ENCODE peak calls at places on chromosome 2, in nine cellular contexts. One of them, this sample, is unnamed.

GRCh38 chr2:170509460-170510193 is 205.5 kb upstream of the SP5 start:
- DNase-seq in breast epithelium: no peak
- DNase-seq in prostate gland: no peak
- DNase-seq in H54: no peak
- DNase-seq in right lobe of liver: no peak
- DNase-seq in H1: no peak
- DNase-seq in transverse colon: no peak
- DNase-seq in body of pancreas: no peak
- DNase-seq in spleen: no peak
- DNase-seq in this sample: no peak

GRCh38 chr2:241852116-241852980 is 6.3 kb downstream of the PDCD1 start:
- DNase-seq in body of pancreas: no peak
- DNase-seq in transverse colon: no peak
- DNase-seq in breast epithelium: no peak
- DNase-seq in H54: no peak
- DNase-seq in spleen: peak
- DNase-seq in H1: no peak
- DNase-seq in prostate gland: no peak
- DNase-seq in right lobe of liver: no peak
- DNase-seq in this sample: no peak

GRCh38 chr2:218368621-218369153 is 12.0 kb downstream of the CATIP start:
- DNase-seq in breast epithelium: peak
- DNase-seq in spleen: peak
- DNase-seq in right lobe of liver: peak
- DNase-seq in body of pancreas: no peak
- DNase-seq in prostate gland: peak
- DNase-seq in transverse colon: peak
- DNase-seq in H54: no peak
- DNase-seq in H1: no peak
- DNase-seq in this sample: no peak

GRCh38 chr2:55078956-55079355 is 28.7 kb upstream of the RTN4 start:
- DNase-seq in H54: no peak
- DNase-seq in spleen: no peak
- DNase-seq in body of pancreas: no peak
- DNase-seq in right lobe of liver: no peak
- DNase-seq in transverse colon: no peak
- DNase-seq in H1: no peak
- DNase-seq in prostate gland: no peak
- DNase-seq in breast epithelium: no peak
- DNase-seq in this sample: no peak

GRCh38 chr2:218898109-218898878 is 17.6 kb downstream of the WNT10A start:
- DNase-seq in right lobe of liver: no peak
- DNase-seq in transverse colon: peak
- DNase-seq in H1: peak
- DNase-seq in breast epithelium: no peak
- DNase-seq in spleen: peak
- DNase-seq in body of pancreas: peak
- DNase-seq in prostate gland: peak
- DNase-seq in H54: peak
- DNase-seq in this sample: peak

GRCh38 chr2:29502452-29502851 is 387.2 kb downstream of the CLIP4 start:
- DNase-seq in right lobe of liver: no peak
- DNase-seq in spleen: no peak
- DNase-seq in H1: no peak
- DNase-seq in breast epithelium: no peak
- DNase-seq in body of pancreas: no peak
- DNase-seq in prostate gland: no peak
- DNase-seq in H54: no peak
- DNase-seq in transverse colon: no peak
- DNase-seq in this sample: no peak

GRCh38 chr2:218782529-218782845 is 540 bp downstream of the CYP27A1 start:
- DNase-seq in transverse colon: peak
- DNase-seq in H54: no peak
- DNase-seq in right lobe of liver: no peak
- DNase-seq in prostate gland: no peak
- DNase-seq in H1: no peak
- DNase-seq in body of pancreas: no peak
- DNase-seq in spleen: no peak
- DNase-seq in breast epithelium: no peak
- DNase-seq in this sample: no peak

GRCh38 chr2:170923799-170924198 is 5.3 kb upstream of the GORASP2 start:
- DNase-seq in H54: no peak
- DNase-seq in body of pancreas: no peak
- DNase-seq in right lobe of liver: no peak
- DNase-seq in prostate gland: no peak
- DNase-seq in H1: no peak
- DNase-seq in transverse colon: no peak
- DNase-seq in breast epithelium: no peak
- DNase-seq in spleen: no peak
- DNase-seq in this sample: no peak

GRCh38 chr2:101829429-101829828 is 131.9 kb downstream of the MAP4K4 start:
- DNase-seq in transverse colon: no peak
- DNase-seq in breast epithelium: no peak
- DNase-seq in prostate gland: no peak
- DNase-seq in body of pancreas: no peak
- DNase-seq in spleen: no peak
- DNase-seq in right lobe of liver: no peak
- DNase-seq in H54: no peak
- DNase-seq in H1: no peak
- DNase-seq in this sample: no peak

GRCh38 chr2:68317971-68318685 is 1.6 kb downstream of the CNRIP1 start:
- DNase-seq in body of pancreas: no peak
- DNase-seq in H54: no peak
- DNase-seq in H1: no peak
- DNase-seq in prostate gland: no peak
- DNase-seq in spleen: no peak
- DNase-seq in breast epithelium: no peak
- DNase-seq in transverse colon: no peak
- DNase-seq in right lobe of liver: no peak
- DNase-seq in this sample: no peak

GRCh38 chr2:133513893-133514292 is 54.4 kb downstream of the NCKAP5 start:
- DNase-seq in transverse colon: no peak
- DNase-seq in breast epithelium: no peak
- DNase-seq in H54: no peak
- DNase-seq in body of pancreas: no peak
- DNase-seq in H1: no peak
- DNase-seq in spleen: no peak
- DNase-seq in prostate gland: no peak
- DNase-seq in right lobe of liver: no peak
- DNase-seq in this sample: no peak

DNA sequence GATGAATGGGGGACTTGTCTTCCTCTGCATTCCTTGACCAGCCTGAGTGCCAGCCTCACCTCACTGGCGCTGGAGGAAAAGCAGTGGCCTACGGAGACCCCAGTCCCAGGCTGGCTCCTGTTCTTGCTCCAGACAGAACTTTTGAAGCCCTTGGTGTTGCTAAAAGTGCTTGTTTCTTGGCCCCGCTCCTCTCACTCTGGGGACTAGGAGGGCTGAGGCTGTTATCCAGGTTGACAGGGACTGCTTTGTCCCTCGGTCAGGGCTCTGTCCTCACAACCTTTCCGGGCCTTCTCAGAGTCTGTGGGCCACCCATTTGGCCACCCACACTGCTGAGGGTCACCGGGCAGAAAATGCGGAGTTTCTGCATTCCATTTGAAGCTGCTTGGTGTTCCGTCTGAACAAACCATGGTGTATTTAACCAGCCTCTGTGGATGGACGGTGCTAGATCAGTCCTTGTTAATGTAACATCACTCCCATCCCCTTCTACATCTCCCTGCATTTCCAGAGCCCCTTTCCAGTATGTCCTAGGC is 25.6 kb downstream of the B3GNT7 start:
- DNase-seq in prostate gland: no peak
- DNase-seq in breast epithelium: no peak
- DNase-seq in right lobe of liver: no peak
- DNase-seq in H54: no peak
- DNase-seq in H1: no peak
- DNase-seq in body of pancreas: no peak
- DNase-seq in transverse colon: no peak
- DNase-seq in spleen: peak
- DNase-seq in this sample: no peak
- TF ChIP-seq POLR2A in prostate gland: no peak
- TF ChIP-seq POLR2A in breast epithelium: no peak
- TF ChIP-seq POLR2A in right lobe of liver: no peak
- TF ChIP-seq POLR2A in H54: no peak
- TF ChIP-seq POLR2A in H1: no peak
- TF ChIP-seq POLR2A in body of pancreas: no peak
- TF ChIP-seq POLR2A in transverse colon: no peak
- TF ChIP-seq POLR2A in spleen: no peak
- TF ChIP-seq POLR2A in this sample: no peak

GRCh38 chr2:130388221-130388907 is 32.5 kb downstream of the PTPN18 start:
- DNase-seq in body of pancreas: no peak
- DNase-seq in transverse colon: no peak
- DNase-seq in prostate gland: no peak
- DNase-seq in right lobe of liver: no peak
- DNase-seq in spleen: no peak
- DNase-seq in breast epithelium: no peak
- DNase-seq in H54: no peak
- DNase-seq in H1: no peak
- DNase-seq in this sample: no peak

GRCh38 chr2:130390460-130391057 is 34.7 kb downstream of the PTPN18 start:
- DNase-seq in spleen: peak
- DNase-seq in prostate gland: peak
- DNase-seq in transverse colon: peak
- DNase-seq in H1: no peak
- DNase-seq in breast epithelium: peak
- DNase-seq in body of pancreas: peak
- DNase-seq in H54: no peak
- DNase-seq in right lobe of liver: peak
- DNase-seq in this sample: no peak

GRCh38 chr2:130391058-130391871 is 35.4 kb downstream of the PTPN18 start:
- DNase-seq in right lobe of liver: peak
- DNase-seq in prostate gland: peak
- DNase-seq in transverse colon: peak
- DNase-seq in breast epithelium: peak
- DNase-seq in H1: no peak
- DNase-seq in spleen: peak
- DNase-seq in body of pancreas: peak
- DNase-seq in H54: peak
- DNase-seq in this sample: peak

GRCh38 chr2:130389363-130389762 is 33.5 kb downstream of the PTPN18 start:
- DNase-seq in body of pancreas: no peak
- DNase-seq in breast epithelium: no peak
- DNase-seq in transverse colon: no peak
- DNase-seq in H1: no peak
- DNase-seq in right lobe of liver: no peak
- DNase-seq in spleen: no peak
- DNase-seq in prostate gland: no peak
- DNase-seq in H54: no peak
- DNase-seq in this sample: no peak

DNA sequence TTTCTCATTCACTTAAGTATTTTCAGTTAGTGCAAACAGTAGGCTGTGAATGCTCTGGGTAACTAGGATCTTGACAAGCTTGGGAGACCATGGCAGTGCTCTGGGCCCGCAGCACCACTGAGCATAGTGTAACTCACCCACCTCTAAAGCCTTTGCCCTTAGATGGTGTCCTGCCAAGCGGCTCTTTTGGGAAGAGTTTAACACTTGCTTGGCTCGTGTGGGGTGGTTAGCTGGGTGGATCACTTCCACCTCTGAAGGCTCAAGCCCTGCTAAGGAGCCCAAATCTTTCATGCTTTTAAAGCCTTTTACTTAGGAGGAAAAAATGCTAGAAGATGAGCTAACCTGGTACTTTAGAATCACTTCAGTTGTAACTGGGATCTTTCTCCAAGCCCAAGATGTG is 33.9 kb downstream of the PTPN18 start:
- DNase-seq in transverse colon: no peak
- DNase-seq in body of pancreas: no peak
- DNase-seq in H1: no peak
- DNase-seq in spleen: no peak
- DNase-seq in H54: no peak
- DNase-seq in prostate gland: no peak
- DNase-seq in breast epithelium: no peak
- DNase-seq in right lobe of liver: no peak
- DNase-seq in this sample: no peak
- TF ChIP-seq POLR2A in transverse colon: no peak
- TF ChIP-seq POLR2A in body of pancreas: no peak
- TF ChIP-seq POLR2A in H1: no peak
- TF ChIP-seq POLR2A in spleen: no peak
- TF ChIP-seq POLR2A in H54: no peak
- TF ChIP-seq POLR2A in prostate gland: no peak
- TF ChIP-seq POLR2A in breast epithelium: no peak
- TF ChIP-seq POLR2A in right lobe of liver: no peak
- TF ChIP-seq POLR2A in this sample: no peak

DNA sequence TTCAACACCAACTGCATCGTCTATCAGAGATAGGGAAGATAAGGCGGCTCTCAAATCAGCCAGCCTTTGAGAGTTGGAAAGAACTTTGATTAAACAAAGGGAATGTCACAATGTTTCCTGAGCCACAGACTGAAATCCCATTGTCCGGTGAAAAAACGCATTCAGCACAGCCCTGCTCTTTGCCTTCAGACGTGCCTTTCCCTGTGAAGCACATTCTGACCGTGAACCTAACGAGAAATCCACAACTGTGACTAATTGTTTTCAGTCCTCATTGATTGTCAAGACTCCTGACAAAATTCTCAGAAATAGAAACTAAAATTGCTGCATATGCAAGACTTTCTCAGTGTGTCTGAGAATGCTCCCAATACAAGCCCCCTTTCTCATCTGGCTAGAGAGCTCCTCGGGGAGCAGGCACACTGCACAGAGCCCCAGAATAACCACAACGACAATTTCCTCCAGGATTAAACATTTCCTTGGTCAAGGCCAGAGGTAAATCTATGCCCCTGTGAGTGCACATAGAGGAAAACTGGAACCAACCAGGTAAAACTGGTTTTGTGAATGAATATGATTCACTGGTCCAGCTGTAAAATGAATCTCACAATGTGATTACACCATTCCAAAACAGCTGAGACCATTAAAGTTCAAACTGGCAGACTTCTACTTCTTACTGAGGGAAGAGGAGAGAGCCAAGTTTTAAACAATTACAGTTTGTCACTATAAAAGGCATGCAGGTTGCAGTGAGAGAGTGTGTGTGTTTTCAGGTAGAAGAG is 561.9 kb upstream of the ID2 start:
- DNase-seq in H1: no peak
- DNase-seq in body of pancreas: no peak
- DNase-seq in right lobe of liver: no peak
- DNase-seq in prostate gland: peak
- DNase-seq in breast epithelium: no peak
- DNase-seq in spleen: no peak
- DNase-seq in transverse colon: peak
- DNase-seq in H54: no peak
- DNase-seq in this sample: no peak
- TF ChIP-seq POLR2A in H1: no peak
- TF ChIP-seq POLR2A in body of pancreas: no peak
- TF ChIP-seq POLR2A in right lobe of liver: peak
- TF ChIP-seq POLR2A in prostate gland: no peak
- TF ChIP-seq POLR2A in breast epithelium: no peak
- TF ChIP-seq POLR2A in spleen: no peak
- TF ChIP-seq POLR2A in transverse colon: peak
- TF ChIP-seq POLR2A in H54: no peak
- TF ChIP-seq POLR2A in this sample: no peak

DNA sequence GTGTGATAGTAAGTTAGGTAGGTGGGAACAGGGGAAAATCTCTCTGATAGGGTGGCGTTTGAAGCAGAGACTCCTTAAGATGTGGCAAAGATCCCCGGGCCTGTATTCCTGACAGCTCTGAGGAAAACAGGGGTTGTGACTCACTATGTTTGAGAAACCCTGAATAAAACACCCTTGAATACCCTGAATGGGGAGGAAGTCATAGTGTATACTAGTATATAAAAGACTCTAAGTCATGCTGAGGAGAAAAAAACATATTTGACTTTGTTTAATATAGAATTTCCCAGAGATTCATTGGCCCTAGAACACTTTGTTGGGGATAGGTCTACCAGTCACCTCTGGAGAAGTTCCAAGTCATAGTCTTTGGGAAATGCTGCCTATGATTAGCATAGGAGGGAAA is 590.9 kb downstream of the IRS1 start:
- DNase-seq in prostate gland: no peak
- DNase-seq in transverse colon: no peak
- DNase-seq in right lobe of liver: no peak
- DNase-seq in body of pancreas: no peak
- DNase-seq in breast epithelium: no peak
- DNase-seq in H54: no peak
- DNase-seq in spleen: no peak
- DNase-seq in H1: no peak
- DNase-seq in this sample: no peak
- TF ChIP-seq POLR2A in prostate gland: no peak
- TF ChIP-seq POLR2A in transverse colon: no peak
- TF ChIP-seq POLR2A in right lobe of liver: no peak
- TF ChIP-seq POLR2A in body of pancreas: no peak
- TF ChIP-seq POLR2A in breast epithelium: no peak
- TF ChIP-seq POLR2A in H54: no peak
- TF ChIP-seq POLR2A in spleen: no peak
- TF ChIP-seq POLR2A in H1: no peak
- TF ChIP-seq POLR2A in this sample: no peak

This sample was measured in GM12892.